ENCODE peak calls at places on chromosomes 2 and 18, in ten cellular contexts. W, U, O, H, G, C, B, E, K and F are unnamed samples.

GRCh38 chr2:110813896-110814295 is 81.5 kb downstream of the ACOXL start:
- DNase-seq in W (no peak), U (no peak), O (no peak), H (no peak), G (no peak), C (no peak), B (no peak), E (no peak), K (no peak), F (no peak)

GRCh38 chr2:56580242-56580641 is 396.5 kb downstream of the CCDC85A start:
- DNase-seq in W (peak), U (no peak), O (peak), H (peak), G (no peak), C (peak), B (no peak), E (peak), K (no peak), F (no peak)

GRCh38 chr2:437180-437579 is 149.3 kb upstream of the ALKAL2 start:
- DNase-seq in W (no peak), U (no peak), O (no peak), H (no peak), G (no peak), C (no peak), B (no peak), E (no peak), K (no peak), F (no peak)

GRCh38 chr2:56940054-56940453 is 756.3 kb downstream of the CCDC85A start:
- DNase-seq in W (no peak), U (no peak), O (no peak), H (no peak), G (no peak), C (no peak), B (no peak), E (no peak), K (no peak), F (no peak)

GRCh38 chr2:111202266-111203040 is 81.7 kb downstream of the BCL2L11 start:
- DNase-seq in W (peak), U (no peak), O (no peak), H (peak), G (no peak), C (peak), B (no peak), E (peak), K (no peak), F (peak)

GRCh38 chr2:174761837-174762236 is 2.4 kb downstream of the CHRNA1 start:
- DNase-seq in W (peak), U (no peak), O (no peak), H (no peak), G (no peak), C (no peak), B (no peak), E (no peak), K (no peak), F (no peak)

GRCh38 chr2:1600191-1601063 is 143.9 kb downstream of the PXDN start:
- DNase-seq in W (peak), U (peak), O (no peak), H (no peak), G (no peak), C (peak), B (peak), E (peak), K (no peak), F (peak)

GRCh38 chr2:28972778-28973335 is 8.2 kb upstream of the TOGARAM2 start:
- DNase-seq in W (no peak), U (no peak), O (no peak), H (peak), G (no peak), C (no peak), B (no peak), E (no peak), K (no peak), F (no peak)

GRCh38 chr18:58057291-58057965 is 13.4 kb downstream of the NEDD4L start:
- DNase-seq in W (no peak), U (no peak), O (no peak), H (peak), G (no peak), C (no peak), B (no peak), E (no peak), K (no peak), F (no peak)

GRCh38 chr18:14937271-14937670 is 189.3 kb downstream of the ANKRD30B start:
- DNase-seq in W (no peak), U (no peak), O (no peak), H (no peak), G (no peak), C (no peak), B (no peak), E (no peak), K (no peak), F (no peak)

GRCh38 chr2:120749506-120750431 is 14.1 kb downstream of the GLI2 start:
- DNase-seq in W (peak), U (peak), O (no peak), H (no peak), G (no peak), C (peak), B (no peak), E (peak), K (no peak), F (no peak)

GRCh38 chr2:129935118-129935517 is 44.3 kb upstream of the RAB6C start:
- DNase-seq in W (no peak), U (no peak), O (no peak), H (no peak), G (no peak), C (peak), B (no peak), E (no peak), K (no peak), F (no peak)

GRCh38 chr2:71156531-71156930 is 26.1 kb downstream of the MPHOSPH10 start:
- DNase-seq in W (peak), U (no peak), O (no peak), H (no peak), G (no peak), C (no peak), B (no peak), E (peak), K (no peak), F (peak)

GRCh38 chr2:229810786-229811185 is 96.4 kb upstream of the DNER start:
- DNase-seq in W (peak), U (no peak), O (peak), H (no peak), G (no peak), C (no peak), B (no peak), E (no peak), K (no peak), F (peak)

GRCh38 chr2:173831312-173832229 is 133.6 kb downstream of the SP3 start:
- DNase-seq in W (peak), U (peak), O (no peak), H (no peak), G (peak), C (no peak), B (no peak), E (peak), K (no peak), F (peak)

GRCh38 chr2:42792583-42793313 is at the start of gene HAAO:
- DNase-seq in W (peak), U (peak), O (no peak), H (no peak), G (peak), C (no peak), B (no peak), E (no peak), K (no peak), F (no peak)

GRCh38 chr2:204795156-204795555 is 249.9 kb downstream of the PARD3B start:
- DNase-seq in W (peak), U (no peak), O (no peak), H (no peak), G (no peak), C (peak), B (no peak), E (peak), K (no peak), F (no peak)

GRCh38 chr2:160695402-160696060 is 201.9 kb upstream of the RBMS1 start:
- DNase-seq in W (peak), U (no peak), O (no peak), H (peak), G (peak), C (no peak), B (no peak), E (peak), K (no peak), F (no peak)

GRCh38 chr2:229257980-229258379 is 13.1 kb downstream of the PID1 start:
- DNase-seq in W (no peak), U (no peak), O (no peak), H (no peak), G (no peak), C (no peak), B (no peak), E (no peak), K (no peak), F (no peak)

GRCh38 chr2:118016911-118017310 is 3.0 kb upstream of the CCDC93 start:
- DNase-seq in W (peak), U (no peak), O (no peak), H (no peak), G (no peak), C (no peak), B (no peak), E (peak), K (no peak), F (no peak)

GRCh38 chr2:213188971-213189899 is 37.8 kb upstream of the IKZF2 start:
- DNase-seq in W (peak), U (no peak), O (no peak), H (no peak), G (no peak), C (peak), B (no peak), E (peak), K (no peak), F (peak)

GRCh38 chr2:158313734-158314133 is 142.8 kb downstream of the CCDC148 start:
- DNase-seq in W (no peak), U (no peak), O (no peak), H (no peak), G (no peak), C (no peak), B (no peak), E (no peak), K (no peak), F (no peak)

GRCh38 chr2:68799615-68800400 is 65.2 kb downstream of the ARHGAP25 start:
- DNase-seq in W (no peak), U (no peak), O (no peak), H (peak), G (no peak), C (no peak), B (no peak), E (no peak), K (no peak), F (no peak)

GRCh38 chr2:239163306-239164070 is 237.3 kb downstream of the HDAC4 start:
- DNase-seq in W (no peak), U (no peak), O (no peak), H (no peak), G (peak), C (no peak), B (peak), E (no peak), K (no peak), F (no peak)

GRCh38 chr2:127695491-127696472 is 5.5 kb upstream of the SFT2D3 start:
- DNase-seq in W (peak), U (peak), O (no peak), H (peak), G (peak), C (peak), B (no peak), E (peak), K (peak), F (no peak)

GRCh38 chr2:43225093-43225787 is 1.2 kb downstream of the ZFP36L2 start:
- DNase-seq in W (peak), U (peak), O (no peak), H (peak), G (peak), C (peak), B (peak), E (peak), K (no peak), F (no peak)

GRCh38 chr2:204033601-204034495 is 97.3 kb downstream of the ICOS start:
- DNase-seq in W (no peak), U (no peak), O (no peak), H (no peak), G (no peak), C (no peak), B (no peak), E (no peak), K (no peak), F (no peak)

GRCh38 chr18:80185545-80185944 is 61.8 kb downstream of the PARD6G start:
- DNase-seq in W (no peak), U (no peak), O (no peak), H (no peak), G (no peak), C (no peak), B (no peak), E (no peak), K (no peak), F (no peak)

GRCh38 chr2:19900536-19901200 is 1.1 kb downstream of the TTC32 start:
- DNase-seq in W (peak), U (no peak), O (no peak), H (peak), G (no peak), C (peak), B (no peak), E (peak), K (peak), F (no peak)

GRCh38 chr18:31162419-31162793 is 250 bp downstream of the DSC1 start:
- DNase-seq in W (no peak), U (no peak), O (no peak), H (peak), G (no peak), C (no peak), B (no peak), E (no peak), K (no peak), F (no peak)

GRCh38 chr2:62801110-62801509 is 95.6 kb downstream of the EHBP1 start:
- DNase-seq in W (no peak), U (no peak), O (no peak), H (no peak), G (no peak), C (no peak), B (no peak), E (no peak), K (no peak), F (no peak)

GRCh38 chr18:33670052-33670451 is 92.0 kb downstream of the ASXL3 start:
- DNase-seq in W (no peak), U (no peak), O (no peak), H (no peak), G (no peak), C (no peak), B (no peak), E (no peak), K (no peak), F (no peak)

GRCh38 chr18:33669589-33669988 is 91.6 kb downstream of the ASXL3 start:
- DNase-seq in W (no peak), U (no peak), O (no peak), H (no peak), G (no peak), C (no peak), B (no peak), E (no peak), K (no peak), F (no peak)

GRCh38 chr18:33677891-33678290 is 99.9 kb downstream of the ASXL3 start:
- DNase-seq in W (no peak), U (no peak), O (no peak), H (no peak), G (no peak), C (no peak), B (no peak), E (no peak), K (no peak), F (no peak)

GRCh38 chr18:33676593-33676992 is 98.6 kb downstream of the ASXL3 start:
- DNase-seq in W (no peak), U (no peak), O (no peak), H (no peak), G (no peak), C (no peak), B (no peak), E (no peak), K (no peak), F (no peak)

GRCh38 chr18:33673689-33674088 is 95.7 kb downstream of the ASXL3 start:
- DNase-seq in W (no peak), U (no peak), O (no peak), H (no peak), G (no peak), C (no peak), B (no peak), E (peak), K (no peak), F (no peak)
- TF ChIP-seq CTCF in W (no peak), U (no peak), O (no peak), H (no peak), G (no peak), C (no peak), B (no peak), E (no peak), K (no peak), F (no peak)

GRCh38 chr2:9765611-9766531 is 77.4 kb upstream of the TAF1B start:
- DNase-seq in W (no peak), U (no peak), O (no peak), H (peak), G (no peak), C (no peak), B (no peak), E (no peak), K (no peak), F (no peak)
- TF ChIP-seq CTCF in W (no peak), U (no peak), O (no peak), H (no peak), G (no peak), C (no peak), B (no peak), E (no peak), K (peak), F (no peak)

GRCh38 chr2:85472265-85472664 is 53.8 kb downstream of the SH2D6 start:
- DNase-seq in W (no peak), U (no peak), O (no peak), H (no peak), G (no peak), C (no peak), B (no peak), E (peak), K (no peak), F (no peak)

GRCh38 chr2:85470850-85471800 is 52.6 kb downstream of the SH2D6 start:
- DNase-seq in W (peak), U (no peak), O (no peak), H (peak), G (no peak), C (no peak), B (no peak), E (peak), K (peak), F (no peak)

GRCh38 chr2:85468096-85468703 is 49.7 kb downstream of the SH2D6 start:
- DNase-seq in W (no peak), U (no peak), O (no peak), H (no peak), G (no peak), C (no peak), B (no peak), E (no peak), K (no peak), F (no peak)

DNA sequence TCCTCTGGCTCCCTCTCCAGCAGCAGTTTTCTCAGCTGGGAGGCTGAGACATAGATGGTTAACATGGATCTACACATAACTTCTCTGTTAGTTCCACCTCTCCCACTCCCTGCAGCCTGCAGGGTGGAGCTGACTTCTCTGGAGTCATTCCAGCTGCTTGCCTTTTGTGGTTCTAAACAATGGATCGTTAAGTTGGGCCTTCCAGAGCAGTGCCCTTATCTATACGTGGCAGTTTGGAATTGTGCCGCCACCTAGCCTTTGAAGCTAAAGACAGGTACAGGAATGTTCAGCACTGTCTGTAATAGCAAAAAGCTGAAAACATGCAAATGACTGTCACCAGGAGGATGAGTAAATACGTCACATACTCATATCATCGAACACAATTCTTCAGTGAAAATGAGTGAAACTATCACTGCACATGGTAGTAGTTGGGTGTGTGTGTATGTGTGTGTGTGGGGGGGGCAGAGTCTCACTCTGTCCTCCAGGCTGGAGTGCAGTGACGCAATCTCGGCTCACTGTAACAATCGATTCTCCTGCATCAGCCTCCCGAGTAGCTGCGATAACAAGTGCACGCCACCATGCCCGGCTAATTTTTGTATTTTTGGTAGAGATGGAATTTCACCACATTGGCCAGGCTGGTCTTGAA is 50.3 kb downstream of the SH2D6 start:
- DNase-seq in W (peak), U (peak), O (peak), H (peak), G (no peak), C (peak), B (peak), E (peak), K (peak), F (peak)
- TF ChIP-seq CTCF in W (no peak), U (no peak), O (no peak), H (no peak), G (no peak), C (no peak), B (peak), E (no peak), K (no peak), F (no peak)

GRCh38 chr18:39966275-39966674 is 1988.8 kb upstream of the PIK3C3 start:
- DNase-seq in W (no peak), U (no peak), O (no peak), H (no peak), G (no peak), C (no peak), B (no peak), E (peak), K (no peak), F (no peak)
- TF ChIP-seq CTCF in W (peak), U (no peak), O (peak), H (peak), G (no peak), C (peak), B (peak), E (peak), K (no peak), F (peak)

DNA sequence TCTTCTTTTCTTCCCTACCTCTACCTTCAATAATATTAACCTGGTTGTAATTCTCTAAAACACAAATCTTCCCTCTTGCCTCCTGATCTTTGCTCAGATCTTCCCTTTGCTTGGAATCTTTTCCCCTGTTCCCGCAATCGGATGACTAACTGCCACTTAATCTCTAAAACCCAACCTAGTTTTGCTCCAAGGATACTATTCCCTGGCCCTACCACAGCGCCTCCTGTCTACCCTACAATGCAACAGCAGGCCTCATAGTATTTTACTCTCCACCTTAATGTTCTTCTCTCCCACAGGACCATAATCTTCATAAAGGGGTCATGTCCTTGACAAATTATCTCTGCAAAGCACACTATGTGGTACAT is 246.8 kb upstream of the TNP1 start:
- DNase-seq in W (peak), U (no peak), O (no peak), H (no peak), G (no peak), C (peak), B (no peak), E (peak), K (no peak), F (no peak)
- TF ChIP-seq CTCF in W (peak), U (no peak), O (peak), H (peak), G (no peak), C (peak), B (peak), E (peak), K (peak), F (peak)

DNA sequence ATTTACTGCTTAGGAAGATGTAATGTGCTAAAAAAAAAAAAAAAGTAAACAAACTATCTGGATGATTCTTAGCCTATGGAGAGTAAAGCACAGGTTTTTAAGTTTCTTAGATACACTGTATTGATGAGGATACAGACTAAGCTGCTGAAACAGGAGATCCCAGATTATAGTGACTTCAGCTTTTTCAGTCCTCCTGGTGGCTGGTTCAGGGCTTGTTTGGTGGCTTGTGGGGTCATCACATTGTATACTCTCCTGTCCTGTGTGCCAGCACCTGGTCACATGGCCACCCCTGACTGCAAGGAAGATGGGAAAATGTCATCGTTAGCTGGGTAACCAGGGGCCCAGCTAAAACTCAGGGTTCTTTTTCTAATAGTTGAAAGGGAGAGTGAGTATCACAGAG is 31.4 kb downstream of the RAB31 start:
- DNase-seq in W (no peak), U (no peak), O (no peak), H (no peak), G (no peak), C (no peak), B (no peak), E (no peak), K (no peak), F (no peak)
- TF ChIP-seq CTCF in W (no peak), U (no peak), O (no peak), H (no peak), G (no peak), C (peak), B (no peak), E (no peak), K (no peak), F (no peak)